ENCODE peak calls at places on chromosomes 13 and 19, in four cellular contexts. One of them, this sample, is unnamed.
A peak's percentile ranks its signal among the peaks of the same experiment; 100 is the strongest.

GRCh38 chr13:80399340-80400163 is 58.6 kb upstream of the SPRY2 start:
- DNase-seq in K562: no peak
- DNase-seq in GM12878: peak; percentile 17
- DNase-seq in HepG2: no peak
- DNase-seq in this sample: no peak

GRCh38 chr19:48554385-48555091 is 2.6 kb downstream of the SULT2B1 start:
- DNase-seq in K562: no peak
- DNase-seq in GM12878: no peak
- DNase-seq in HepG2: peak; percentile 67
- DNase-seq in this sample: no peak

GRCh38 chr19:39479916-39480315 is 722 bp upstream of the TIMM50 start:
- DNase-seq in K562: peak; percentile 31
- DNase-seq in GM12878: no peak
- DNase-seq in HepG2: no peak
- DNase-seq in this sample: no peak

GRCh38 chr13:90954605-90955004 is 392.9 kb upstream of the MIR17HG start:
- DNase-seq in K562: no peak
- DNase-seq in GM12878: no peak
- DNase-seq in HepG2: no peak
- DNase-seq in this sample: no peak

GRCh38 chr13:50951366-50951765 is 41.8 kb downstream of the RNASEH2B start:
- DNase-seq in K562: no peak
- DNase-seq in GM12878: no peak
- DNase-seq in HepG2: no peak
- DNase-seq in this sample: no peak

GRCh38 chr19:32750441-32751055 is 31.0 kb downstream of the TDRD12 start:
- DNase-seq in K562: no peak
- DNase-seq in GM12878: no peak
- DNase-seq in HepG2: no peak
- DNase-seq in this sample: no peak

GRCh38 chr19:33022472-33023116 is 42.1 kb downstream of the RHPN2 start:
- DNase-seq in K562: no peak
- DNase-seq in GM12878: no peak
- DNase-seq in HepG2: no peak
- DNase-seq in this sample: no peak

GRCh38 chr13:59658736-59659330 is 504.9 kb downstream of the DIAPH3 start:
- DNase-seq in K562: no peak
- DNase-seq in GM12878: no peak
- DNase-seq in HepG2: no peak
- DNase-seq in this sample: no peak

GRCh38 chr13:51921790-51922740 is 60.3 kb downstream of the CCDC70 start:
- DNase-seq in K562: peak; percentile 89
- DNase-seq in GM12878: no peak
- DNase-seq in HepG2: no peak
- DNase-seq in this sample: no peak

GRCh38 chr19:51417807-51418152 is 338 bp upstream of the SIGLEC10 start:
- DNase-seq in K562: no peak
- DNase-seq in GM12878: no peak
- DNase-seq in HepG2: no peak
- DNase-seq in this sample: no peak

GRCh38 chr13:37869756-37870488 is at the start of gene TRPC4:
- DNase-seq in K562: peak; percentile 54
- DNase-seq in GM12878: no peak
- DNase-seq in HepG2: peak; percentile 12
- DNase-seq in this sample: peak; percentile 68

GRCh38 chr13:46184277-46184699 is 2.3 kb upstream of the LCP1 start:
- DNase-seq in K562: peak; percentile 72
- DNase-seq in GM12878: no peak
- DNase-seq in HepG2: peak; percentile 28
- DNase-seq in this sample: peak; percentile 59

GRCh38 chr19:19459099-19459498 is 53.6 kb downstream of the GATAD2A start:
- DNase-seq in K562: no peak
- DNase-seq in GM12878: no peak
- DNase-seq in HepG2: no peak
- DNase-seq in this sample: no peak

GRCh38 chr13:97339019-97339988 is 94.7 kb upstream of the RAP2A start:
- DNase-seq in K562: peak; percentile 23
- DNase-seq in GM12878: no peak
- DNase-seq in HepG2: no peak
- DNase-seq in this sample: no peak

GRCh38 chr13:23753523-23753922 is 135.7 kb downstream of the MIPEP start:
- DNase-seq in K562: no peak
- DNase-seq in GM12878: no peak
- DNase-seq in HepG2: peak; percentile 90
- DNase-seq in this sample: no peak

GRCh38 chr19:16381756-16382401 is 57.3 kb downstream of the KLF2 start:
- DNase-seq in K562: no peak
- DNase-seq in GM12878: no peak
- DNase-seq in HepG2: no peak
- DNase-seq in this sample: no peak

GRCh38 chr19:30692517-30692870 is 320.3 kb downstream of the ZNF536 start:
- DNase-seq in K562: no peak
- DNase-seq in GM12878: no peak
- DNase-seq in HepG2: no peak
- DNase-seq in this sample: no peak

GRCh38 chr13:48448285-48448962 is 35.5 kb upstream of the LPAR6 start:
- DNase-seq in K562: no peak
- DNase-seq in GM12878: no peak
- DNase-seq in HepG2: no peak
- DNase-seq in this sample: no peak

GRCh38 chr19:55585658-55586339 is 5.2 kb upstream of the ZNF579 start:
- DNase-seq in K562: no peak
- DNase-seq in GM12878: no peak
- DNase-seq in HepG2: peak; percentile 76
- DNase-seq in this sample: no peak

GRCh38 chr19:961866-962620 is 22.1 kb upstream of the WDR18 start:
- DNase-seq in K562: peak; percentile 97
- DNase-seq in GM12878: no peak
- DNase-seq in HepG2: peak; percentile 20
- DNase-seq in this sample: no peak

GRCh38 chr13:43664700-43665191 is 122.0 kb downstream of the ENOX1 start:
- DNase-seq in K562: no peak
- DNase-seq in GM12878: no peak
- DNase-seq in HepG2: no peak
- DNase-seq in this sample: peak; percentile 34

GRCh38 chr13:23921451-23921888 is 24.2 kb upstream of the C1QTNF9B start:
- DNase-seq in K562: peak; percentile 18
- DNase-seq in GM12878: no peak
- DNase-seq in HepG2: peak; percentile 18
- DNase-seq in this sample: peak; percentile 9

GRCh38 chr13:40181203-40181845 is 485.1 kb downstream of the FOXO1 start:
- DNase-seq in K562: peak; percentile 11
- DNase-seq in GM12878: no peak
- DNase-seq in HepG2: peak; percentile 56
- DNase-seq in this sample: peak; percentile 18

GRCh38 chr19:1265611-1266115 is 3.5 kb upstream of the CIRBP start:
- DNase-seq in K562: peak; percentile 47
- DNase-seq in GM12878: no peak
- DNase-seq in HepG2: no peak
- DNase-seq in this sample: no peak

GRCh38 chr13:76326343-76326742 is 559.9 kb downstream of the KCTD12 start:
- DNase-seq in K562: no peak
- DNase-seq in GM12878: no peak
- DNase-seq in HepG2: no peak
- DNase-seq in this sample: no peak

GRCh38 chr13:42875448-42876269 is 94.3 kb downstream of the FAM216B start:
- DNase-seq in K562: no peak
- DNase-seq in GM12878: no peak
- DNase-seq in HepG2: no peak
- DNase-seq in this sample: peak; percentile 35

GRCh38 chr13:27744861-27745260 is 47.4 kb upstream of the GSX1 start:
- DNase-seq in K562: no peak
- DNase-seq in GM12878: no peak
- DNase-seq in HepG2: no peak
- DNase-seq in this sample: no peak

GRCh38 chr19:7534531-7534980 is 961 bp upstream of the PNPLA6 start:
- DNase-seq in K562: peak; percentile 57
- DNase-seq in GM12878: no peak
- DNase-seq in HepG2: peak; percentile 70
- DNase-seq in this sample: peak; percentile 50

GRCh38 chr19:53812335-53812734 is 11.8 kb downstream of the NLRP12 start:
- DNase-seq in K562: peak; percentile 17
- DNase-seq in GM12878: no peak
- DNase-seq in HepG2: no peak
- DNase-seq in this sample: peak; percentile 13
- TF ChIP-seq FOXM1 in K562: no peak
- TF ChIP-seq FOXM1 in GM12878: no peak
- TF ChIP-seq FOXM1 in HepG2: no peak
- TF ChIP-seq FOXM1 in this sample: no peak

GRCh38 chr19:15197275-15198005 is 3.4 kb downstream of the NOTCH3 start:
- DNase-seq in K562: no peak
- DNase-seq in GM12878: no peak
- DNase-seq in HepG2: no peak
- DNase-seq in this sample: no peak

GRCh38 chr19:15195381-15195964 is 5.3 kb downstream of the NOTCH3 start:
- DNase-seq in K562: no peak
- DNase-seq in GM12878: no peak
- DNase-seq in HepG2: no peak
- DNase-seq in this sample: peak; percentile 67

GRCh38 chr19:15194938-15195337 is 5.9 kb downstream of the NOTCH3 start:
- DNase-seq in K562: no peak
- DNase-seq in GM12878: no peak
- DNase-seq in HepG2: no peak
- DNase-seq in this sample: no peak

GRCh38 chr19:15196683-15197005 is 4.2 kb downstream of the NOTCH3 start:
- DNase-seq in K562: no peak
- DNase-seq in GM12878: no peak
- DNase-seq in HepG2: no peak
- DNase-seq in this sample: no peak

DNA sequence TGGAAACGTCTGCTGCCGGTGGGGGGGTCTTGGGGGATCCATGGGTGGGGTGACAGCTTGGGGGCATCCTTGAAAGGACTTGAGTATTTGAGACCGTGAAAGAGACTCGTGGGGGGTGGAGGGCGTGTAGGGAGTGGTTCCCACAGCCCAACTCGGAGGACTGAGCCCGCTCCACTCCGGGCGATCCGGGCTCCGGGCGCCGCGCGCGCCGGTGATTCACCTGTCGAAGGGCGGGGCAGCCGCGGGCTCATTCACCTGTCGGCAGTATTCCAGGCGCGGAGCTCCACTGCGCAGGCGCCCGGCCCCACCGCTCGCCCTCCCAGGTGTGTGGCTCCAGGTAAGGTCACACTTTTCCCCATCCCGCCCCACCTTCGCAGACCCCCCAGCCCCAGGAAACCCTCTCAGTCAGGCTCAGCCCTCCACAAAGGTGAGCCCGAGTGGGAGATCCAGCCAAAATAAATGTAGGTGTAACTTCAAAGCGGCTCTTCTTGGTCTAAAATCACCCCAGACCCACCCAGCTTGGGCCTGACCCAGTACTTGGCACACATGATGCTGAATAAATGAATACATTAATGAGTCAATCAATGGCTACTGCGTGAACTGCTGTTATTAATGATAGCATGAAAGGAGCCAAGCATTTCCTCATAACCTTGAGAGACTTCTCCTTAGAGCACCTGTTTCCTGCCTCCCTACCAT is 4.7 kb downstream of the NOTCH3 start:
- DNase-seq in K562: no peak
- DNase-seq in GM12878: no peak
- DNase-seq in HepG2: no peak
- DNase-seq in this sample: peak; percentile 38
- TF ChIP-seq SP1 in K562: no peak
- TF ChIP-seq SP1 in GM12878: no peak
- TF ChIP-seq SP1 in HepG2: no peak
- TF ChIP-seq SP1 in this sample: no peak

DNA sequence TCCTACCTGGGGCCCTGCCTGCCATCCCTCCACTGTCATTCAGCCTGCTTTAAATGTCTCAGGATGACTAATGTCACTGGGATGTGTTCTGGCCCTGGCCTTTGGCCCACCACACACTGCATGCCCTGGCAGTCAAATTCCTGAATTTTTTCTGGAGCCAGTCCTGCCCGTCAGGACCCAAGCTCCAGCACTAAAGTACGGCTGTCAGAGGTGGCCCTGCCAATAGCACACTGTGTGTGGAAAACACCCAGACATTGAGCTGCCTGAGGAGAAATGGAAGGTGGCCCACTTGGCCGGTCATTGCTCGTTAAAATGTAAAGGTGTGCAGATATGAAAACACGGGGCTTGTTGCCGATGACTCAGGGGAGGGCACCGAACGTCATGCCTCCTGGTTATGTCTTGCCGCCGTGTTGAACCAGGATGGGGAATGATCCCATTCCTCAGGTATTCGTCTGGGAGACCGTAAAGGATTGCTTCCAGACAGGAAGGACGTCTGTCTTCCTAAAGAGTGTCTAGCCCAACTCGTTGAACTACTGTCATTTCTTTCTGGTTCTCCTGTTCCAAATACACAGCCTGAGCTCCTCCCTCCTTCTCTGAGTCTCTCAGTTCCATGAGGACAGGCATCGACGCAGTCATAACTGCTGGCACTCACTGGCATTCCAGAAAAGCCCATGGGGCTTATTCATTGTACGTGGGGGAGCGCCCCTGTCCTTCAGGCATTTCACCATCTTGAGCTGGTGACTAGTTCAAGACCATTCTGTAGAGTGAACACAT is 40.6 kb downstream of the COL4A2 start:
- DNase-seq in K562: no peak
- DNase-seq in GM12878: no peak
- DNase-seq in HepG2: peak; percentile 7
- DNase-seq in this sample: no peak
- TF ChIP-seq FOXM1 in K562: no peak
- TF ChIP-seq FOXM1 in GM12878: no peak
- TF ChIP-seq FOXM1 in HepG2: no peak
- TF ChIP-seq FOXM1 in this sample: no peak

GRCh38 chr19:22623841-22624221 is 10.3 kb upstream of the ZNF492 start:
- DNase-seq in K562: no peak
- DNase-seq in GM12878: no peak
- DNase-seq in HepG2: no peak
- DNase-seq in this sample: no peak

GRCh38 chr19:22620912-22621311 is 13.2 kb upstream of the ZNF492 start:
- DNase-seq in K562: no peak
- DNase-seq in GM12878: no peak
- DNase-seq in HepG2: no peak
- DNase-seq in this sample: no peak

GRCh38 chr19:22622901-22623840 is 11.0 kb upstream of the ZNF492 start:
- DNase-seq in K562: no peak
- DNase-seq in GM12878: no peak
- DNase-seq in HepG2: no peak
- DNase-seq in this sample: no peak

GRCh38 chr19:22620401-22620800 is 13.7 kb upstream of the ZNF492 start:
- DNase-seq in K562: no peak
- DNase-seq in GM12878: no peak
- DNase-seq in HepG2: no peak
- DNase-seq in this sample: no peak

DNA sequence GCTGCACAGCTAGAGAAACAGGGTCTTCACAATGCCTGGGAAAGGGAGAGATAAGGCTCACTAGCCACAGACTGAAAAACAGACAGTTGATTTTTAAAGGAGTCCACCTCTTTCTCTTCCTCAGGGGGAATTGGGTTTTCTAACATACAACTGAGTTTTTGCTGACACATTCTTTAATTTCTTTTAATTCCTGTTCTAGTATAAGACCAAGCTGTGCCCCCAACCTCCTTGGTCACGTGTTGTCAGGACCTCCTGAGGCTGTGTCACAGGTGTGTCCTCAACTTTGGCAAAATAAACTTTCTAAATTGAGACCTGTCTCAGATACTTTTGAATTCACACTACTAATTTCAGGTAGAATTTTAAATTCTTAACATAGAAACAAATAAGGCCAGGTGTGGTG is 12.1 kb upstream of the ZNF492 start:
- DNase-seq in K562: no peak
- DNase-seq in GM12878: no peak
- DNase-seq in HepG2: no peak
- DNase-seq in this sample: no peak
- TF ChIP-seq SP1 in K562: no peak
- TF ChIP-seq SP1 in GM12878: no peak
- TF ChIP-seq SP1 in HepG2: no peak
- TF ChIP-seq SP1 in this sample: no peak